ENCODE peak calls at places on chromosomes 1 and 21, in nine cellular contexts. V is Peyer's patch; U is stomach; L is Panc1; N is endothelial cell of umbilical vein; S is PC-9; E is effector memory CD4-positive, alpha-beta T cell; Q is right lobe of liver; Z is esophagus squamous epithelium. T is an unnamed sample. For H3K4me1 and H3K36me3, the result is how much of the 10 kb centered on the place peaks cover.

GRCh38 chr1:36924282-36924791 is 110.0 kb downstream of the GRIK3 start:
- DNase-seq in V (no peak), S (peak), E (no peak), U (peak), L (no peak), N (peak), Q (peak), Z (no peak), T (peak)

GRCh38 chr1:17979815-17980214 is 127.8 kb upstream of the IGSF21 start:
- DNase-seq in L (no peak), V (no peak), Q (no peak), E (no peak), S (no peak), U (no peak), N (no peak), Z (no peak), T (no peak)

GRCh38 chr1:88983791-88984552 is 8.5 kb downstream of the KYAT3 start:
- DNase-seq in V (no peak), S (no peak), L (peak), N (peak), Q (no peak), U (no peak), Z (no peak), E (no peak), T (peak)

GRCh38 chr1:216005916-216006315 is 417.3 kb downstream of the USH2A start:
- DNase-seq in U (no peak), S (no peak), E (no peak), V (no peak), L (no peak), N (no peak), Q (no peak), Z (no peak), T (no peak)

GRCh38 chr1:110961902-110962301 is 1.8 kb downstream of the LRIF1 start:
- DNase-seq in N (no peak), E (no peak), Z (no peak), S (no peak), L (no peak), Q (no peak), V (no peak), U (no peak), T (no peak)

GRCh38 chr1:22120469-22120790 is 22.5 kb downstream of the WNT4 start:
- DNase-seq in Z (no peak), Q (no peak), S (no peak), N (no peak), L (no peak), E (no peak), U (no peak), V (no peak), T (no peak)

GRCh38 chr21:44089001-44089911 is 17.9 kb upstream of the PWP2 start:
- DNase-seq in E (peak), U (peak), Z (no peak), N (no peak), V (peak), L (no peak), Q (no peak), S (no peak), T (peak)

GRCh38 chr1:94265931-94266330 is 28.5 kb upstream of the ARHGAP29 start:
- DNase-seq in N (peak), U (no peak), E (no peak), L (no peak), V (no peak), S (peak), Z (no peak), Q (no peak), T (no peak)

GRCh38 chr1:191752342-191752741 is 405.9 kb upstream of the RGS18 start:
- DNase-seq in N (no peak), L (peak), Q (no peak), U (no peak), E (no peak), Z (no peak), V (no peak), S (no peak), T (no peak)

GRCh38 chr1:8815582-8816285 is 1.7 kb downstream of the RERE start:
- DNase-seq in Z (no peak), S (no peak), V (no peak), Q (no peak), U (peak), L (no peak), N (peak), E (no peak), T (peak)

GRCh38 chr21:26112127-26112742 is 58.3 kb downstream of the APP start:
- DNase-seq in L (no peak), Q (no peak), V (no peak), E (no peak), S (no peak), U (no peak), N (no peak), Z (no peak), T (no peak)

GRCh38 chr1:178908358-178908757 is 37.5 kb upstream of the ANGPTL1 start:
- DNase-seq in L (no peak), V (no peak), U (no peak), Z (no peak), N (no peak), S (no peak), E (no peak), Q (no peak), T (no peak)

GRCh38 chr1:46793126-46793525 is 5.7 kb upstream of the CYP4B1 start:
- DNase-seq in Z (no peak), U (no peak), V (no peak), S (no peak), E (no peak), L (no peak), N (no peak), Q (no peak), T (no peak)

GRCh38 chr1:174448964-174449363 is 1.2 kb downstream of the GPR52 start:
- DNase-seq in V (no peak), N (peak), Q (no peak), Z (no peak), S (no peak), L (no peak), E (no peak), U (no peak), T (no peak)

DNA sequence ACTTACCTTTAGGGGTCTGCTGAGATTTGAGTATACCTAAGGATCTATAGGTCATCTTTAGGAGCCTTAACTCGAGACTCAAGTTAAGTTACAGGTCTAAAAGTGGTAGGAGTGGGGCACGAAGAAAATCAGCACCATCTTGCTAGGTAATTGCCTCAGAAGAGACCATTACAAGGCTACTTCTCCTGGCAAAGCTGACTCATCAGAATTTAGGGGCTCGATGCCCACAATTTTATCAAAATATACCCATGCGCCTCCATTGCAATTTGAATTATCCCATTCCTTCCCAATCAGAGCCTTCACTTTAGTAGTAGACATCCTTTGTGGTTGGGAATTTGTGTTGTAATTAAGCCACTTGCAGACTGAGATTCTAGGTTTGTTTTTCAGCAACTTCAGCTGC is 1994.3 kb downstream of the MRPL39 start:
- DNase-seq in Z (no peak), S (no peak), N (no peak), Q (no peak), E (no peak), L (no peak), U (no peak), V (no peak), T (no peak)
- H3K27ac ChIP-seq in Z (no peak), S (no peak), N (no peak), Q (no peak), E (no peak), L (no peak), U (no peak), V (no peak), T (no peak)

GRCh38 chr1:83769072-83769471 is 229.9 kb downstream of the TTLL7 start:
- DNase-seq in Q (no peak), Z (no peak), U (no peak), L (no peak), N (no peak), V (no peak), S (no peak), E (no peak), T (no peak)
- H3K4me1 ChIP-seq in Q (under half), Z (under half), U (under half), L (under half), N (under half), V (under half), S (under half), E (under half), T (under half)

GRCh38 chr1:12734651-12735050 is 11.3 kb upstream of the CFAP107 start:
- DNase-seq in Z (no peak), E (no peak), N (no peak), U (no peak), V (no peak), S (no peak), L (no peak), Q (no peak), T (no peak)
- H3K36me3 ChIP-seq in Z (under half), E (under half), N (under half), U (under half), V (under half), S (under half), L (under half), Q (under half), T (under half)

DNA sequence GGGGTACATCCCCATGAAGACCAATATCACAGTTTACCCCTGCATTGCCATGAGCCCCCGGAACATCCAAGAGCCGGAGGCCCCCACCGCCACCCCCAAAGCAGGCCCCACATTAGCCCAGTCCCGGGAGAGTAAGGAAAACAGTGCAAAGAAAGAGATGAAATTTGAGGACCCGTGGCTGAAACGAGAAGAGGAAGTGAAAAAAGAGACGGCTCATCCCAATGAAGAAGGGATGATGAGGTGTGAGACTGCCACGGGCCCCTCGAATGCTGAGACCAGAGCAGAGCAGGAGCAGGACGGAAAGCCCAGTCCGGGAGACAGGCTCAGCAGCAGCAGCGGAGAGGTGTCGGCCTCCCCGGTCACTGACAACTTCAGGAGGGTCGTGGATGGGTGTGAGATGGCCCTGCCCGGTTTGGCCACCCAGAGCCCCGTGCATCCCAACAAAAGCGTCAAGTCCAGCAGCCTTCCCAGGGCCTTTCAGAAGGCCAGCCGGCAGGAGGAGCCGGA is 532.4 kb downstream of the KIF26B start:
- DNase-seq in N (no peak), E (no peak), L (no peak), U (no peak), S (no peak), Q (no peak), Z (no peak), V (no peak), T (no peak)
- H3K27ac ChIP-seq in N (no peak), E (no peak), L (no peak), U (no peak), S (no peak), Q (no peak), Z (no peak), V (no peak), T (no peak)

GRCh38 chr21:46111857-46112730 is 14.2 kb downstream of the COL6A2 start:
- DNase-seq in S (no peak), V (peak), N (no peak), E (no peak), Q (peak), Z (no peak), L (no peak), U (peak), T (no peak)

GRCh38 chr21:46111193-46111571 is 13.3 kb downstream of the COL6A2 start:
- DNase-seq in U (peak), S (no peak), V (no peak), Z (no peak), L (no peak), E (no peak), Q (peak), N (no peak), T (no peak)

GRCh38 chr21:46109251-46110221 is 11.6 kb downstream of the COL6A2 start:
- DNase-seq in U (peak), S (no peak), E (no peak), V (no peak), Z (no peak), L (no peak), N (no peak), Q (peak), T (no peak)

GRCh38 chr21:46110499-46111192 is 12.7 kb downstream of the COL6A2 start:
- DNase-seq in Q (peak), U (peak), N (no peak), Z (no peak), S (no peak), L (no peak), V (peak), E (no peak), T (no peak)

DNA sequence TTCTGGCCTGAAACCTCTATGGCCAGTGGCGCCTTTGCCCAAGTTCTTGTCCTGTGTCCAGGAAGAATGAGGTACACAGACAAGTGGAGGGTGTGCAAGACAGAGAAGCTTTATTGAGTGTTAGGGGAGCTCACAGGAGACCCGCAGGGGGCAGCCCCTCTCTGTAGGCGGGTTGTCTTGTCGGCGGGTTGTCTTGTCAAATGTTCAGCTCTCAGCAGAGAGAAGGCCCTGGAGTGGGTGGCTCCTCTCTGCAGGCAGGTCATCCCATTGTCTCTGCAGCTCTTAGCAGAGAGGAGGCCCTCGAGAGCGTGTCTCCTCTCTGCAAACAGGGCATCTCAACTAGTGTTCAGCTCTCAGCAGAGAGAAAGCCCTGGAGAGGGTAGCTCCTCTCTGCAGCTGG is 10.9 kb downstream of the COL6A2 start:
- DNase-seq in Z (no peak), E (no peak), L (no peak), N (no peak), U (peak), Q (peak), V (no peak), S (no peak), T (no peak)
- H3K4me1 ChIP-seq in Z (under half), E (under half), L (under half), N (under half), U (under half), Q (under half), V (under half), S (under half), T (under half)

DNA sequence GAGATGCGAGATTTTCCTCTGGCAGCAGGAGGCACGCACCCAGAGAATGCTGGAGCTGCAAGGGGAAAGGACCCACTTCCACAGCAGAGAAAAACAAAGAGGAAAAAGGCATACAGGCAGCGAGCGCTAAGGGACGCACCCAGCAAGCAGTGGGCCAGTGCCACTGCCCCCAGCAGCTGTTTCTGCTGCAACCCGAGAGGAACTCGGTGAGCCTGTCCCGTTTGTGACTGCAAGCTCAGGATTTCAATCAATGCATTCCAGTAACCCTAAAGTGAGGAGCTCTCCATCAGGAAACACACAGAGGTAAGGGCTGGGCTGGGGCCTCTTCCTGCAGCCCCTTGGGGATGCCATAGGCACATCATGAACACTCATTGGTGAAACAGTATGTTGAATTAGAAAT is 58.7 kb downstream of the ACP6 start:
- DNase-seq in N (no peak), L (no peak), V (no peak), Z (no peak), S (no peak), U (no peak), Q (no peak), E (no peak), T (no peak)
- H3K36me3 ChIP-seq in N (under half), L (under half), V (under half), Z (under half), S (under half), U (half or more), Q (under half), E (half or more), T (under half)

T was measured in small intestine.